ENCODE peak calls at places on chromosomes 3 and 15, in four cellular contexts. S, Y, D and W are unnamed samples.

GRCh38 chr3:83438177-83438576 is 1520.6 kb upstream of the CADM2 start:
- DNase-seq in S (no peak), Y (no peak), D (no peak), W (no peak)

GRCh38 chr3:25094932-25095690 is 333.0 kb upstream of the RARB start:
- DNase-seq in S (no peak), Y (no peak), D (no peak), W (no peak)

GRCh38 chr3:136250862-136251460 is 821 bp downstream of the PCCB start:
- DNase-seq in S (peak), Y (peak), D (peak), W (peak)

GRCh38 chr3:173410836-173411235 is 13.3 kb downstream of the NLGN1 start:
- DNase-seq in S (no peak), Y (no peak), D (no peak), W (no peak)

GRCh38 chr15:46892621-46893160 is 824.6 kb upstream of the SEMA6D start:
- DNase-seq in S (no peak), Y (no peak), D (peak), W (no peak)

GRCh38 chr3:27568393-27568792 is 84.2 kb upstream of the SLC4A7 start:
- DNase-seq in S (no peak), Y (peak), D (peak), W (no peak)

GRCh38 chr3:79419222-79419621 is 348.6 kb downstream of the ROBO1 start:
- DNase-seq in S (no peak), Y (no peak), D (no peak), W (no peak)

GRCh38 chr15:99963096-99963825 is 230.0 kb upstream of the LYSMD4 start:
- DNase-seq in S (no peak), Y (no peak), D (peak), W (peak)

GRCh38 chr3:148723591-148723990 is 25.9 kb downstream of the AGTR1 start:
- DNase-seq in S (no peak), Y (peak), D (no peak), W (peak)

GRCh38 chr3:56135941-56136340 is 332.3 kb downstream of the ERC2 start:
- DNase-seq in S (no peak), Y (no peak), D (no peak), W (no peak)

GRCh38 chr15:57477736-57478522 is 101.6 kb downstream of the CGNL1 start:
- DNase-seq in S (no peak), Y (no peak), D (no peak), W (peak)

GRCh38 chr15:66702770-66703539 is 919 bp downstream of the SMAD6 start:
- DNase-seq in S (peak), Y (no peak), D (peak), W (no peak)

GRCh38 chr3:173983353-173983752 is 585.8 kb downstream of the NLGN1 start:
- DNase-seq in S (no peak), Y (peak), D (no peak), W (no peak)

GRCh38 chr15:62060896-62061280 is 641 bp upstream of the VPS13C start:
- DNase-seq in S (no peak), Y (no peak), D (no peak), W (no peak)

GRCh38 chr3:142628806-142629205 is 32.6 kb downstream of the PLS1 start:
- DNase-seq in S (no peak), Y (no peak), D (no peak), W (no peak)

GRCh38 chr15:71707230-71708051 is 102.9 kb upstream of the NR2E3 start:
- DNase-seq in S (no peak), Y (peak), D (peak), W (no peak)

GRCh38 chr3:165185707-165186327 is 10.4 kb downstream of the SLITRK3 start:
- DNase-seq in S (peak), Y (peak), D (peak), W (no peak)

GRCh38 chr15:45660231-45660979 is 25.6 kb downstream of the SQOR start:
- DNase-seq in S (no peak), Y (peak), D (no peak), W (no peak)

GRCh38 chr3:23236890-23237289 is 33.8 kb downstream of the UBE2E2 start:
- DNase-seq in S (no peak), Y (no peak), D (no peak), W (no peak)

GRCh38 chr15:101652783-101653430 is 726 bp upstream of the TM2D3 start:
- DNase-seq in S (no peak), Y (no peak), D (no peak), W (no peak)

GRCh38 chr15:93331545-93332117 is 242.6 kb upstream of the RGMA start:
- DNase-seq in S (no peak), Y (no peak), D (peak), W (no peak)

DNA sequence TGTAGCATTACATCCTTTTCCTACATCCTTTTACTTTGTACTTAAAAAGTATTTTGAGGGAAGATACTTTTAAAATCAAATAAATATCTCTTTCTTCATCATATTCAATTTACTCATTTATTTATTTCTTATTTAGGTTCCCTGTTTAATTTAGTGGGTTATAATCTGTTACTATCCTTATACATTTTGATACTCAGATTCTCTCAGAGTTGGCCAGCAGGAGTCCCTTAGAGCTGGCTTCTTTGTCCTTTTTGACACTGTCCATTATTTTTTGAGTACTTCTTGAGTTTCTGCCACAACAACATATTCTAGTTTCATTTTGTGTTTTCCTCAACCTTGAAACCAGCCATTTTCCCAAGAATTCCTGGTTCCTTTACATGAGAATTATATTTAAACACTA is 111.6 kb upstream of the DCBLD2 start:
- DNase-seq in S (peak), Y (no peak), D (no peak), W (no peak)
- TF ChIP-seq CTCF in S (peak), Y (no peak), D (peak), W (peak)

GRCh38 chr15:80250614-80251504 is 1.2 kb downstream of the CTXND1 start:
- DNase-seq in S (no peak), Y (no peak), D (peak), W (no peak)

GRCh38 chr15:80252281-80252619 is 237 bp upstream of the CTXND1 start:
- DNase-seq in S (no peak), Y (no peak), D (no peak), W (no peak)

GRCh38 chr15:80249973-80250372 is 2.0 kb downstream of the CTXND1 start:
- DNase-seq in S (no peak), Y (no peak), D (no peak), W (no peak)

GRCh38 chr15:80247320-80247719 is 4.7 kb downstream of the CTXND1 start:
- DNase-seq in S (no peak), Y (no peak), D (no peak), W (no peak)

DNA sequence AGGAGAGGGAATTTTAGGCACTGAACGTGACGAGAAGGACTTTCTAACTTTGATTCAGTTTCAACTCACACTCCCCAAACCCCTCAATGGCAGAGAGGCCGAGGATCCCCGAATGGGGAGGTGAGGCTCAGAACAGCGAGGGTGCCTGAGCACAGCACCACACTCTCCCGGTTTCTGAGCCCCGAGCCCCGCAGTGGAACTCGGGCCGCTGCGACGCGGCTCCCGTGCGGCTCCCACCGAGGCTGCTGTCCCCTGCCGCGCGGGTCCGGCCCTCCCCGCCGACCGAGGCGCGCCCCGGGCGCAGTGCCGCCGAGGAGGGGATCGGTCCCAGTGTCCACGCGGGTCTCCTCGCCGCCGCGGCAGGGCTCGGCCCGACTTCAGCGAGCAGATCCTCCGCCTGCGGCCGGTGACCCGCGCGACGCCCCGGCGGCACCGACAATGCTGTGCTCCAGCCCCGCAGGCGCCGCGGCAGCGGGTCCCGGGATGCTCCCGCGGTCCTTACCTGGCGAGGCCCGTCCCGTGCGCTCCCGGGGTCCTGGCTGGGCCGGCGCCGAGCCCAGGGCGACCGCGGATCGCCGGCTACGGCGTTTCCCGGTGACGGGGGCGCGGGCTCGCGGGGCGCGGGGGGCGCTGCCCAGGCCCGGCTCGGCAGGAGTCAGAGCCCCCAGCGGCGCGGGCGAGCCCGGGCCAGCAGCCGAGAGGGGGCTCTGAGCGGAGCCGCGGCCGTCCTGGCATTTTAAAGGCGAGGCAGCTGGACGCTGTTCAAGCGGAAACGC is at the start of gene CTXND1:
- DNase-seq in S (no peak), Y (no peak), D (peak), W (no peak)
- H3K4me3 ChIP-seq in S (no peak), Y (peak), D (peak), W (peak)

DNA sequence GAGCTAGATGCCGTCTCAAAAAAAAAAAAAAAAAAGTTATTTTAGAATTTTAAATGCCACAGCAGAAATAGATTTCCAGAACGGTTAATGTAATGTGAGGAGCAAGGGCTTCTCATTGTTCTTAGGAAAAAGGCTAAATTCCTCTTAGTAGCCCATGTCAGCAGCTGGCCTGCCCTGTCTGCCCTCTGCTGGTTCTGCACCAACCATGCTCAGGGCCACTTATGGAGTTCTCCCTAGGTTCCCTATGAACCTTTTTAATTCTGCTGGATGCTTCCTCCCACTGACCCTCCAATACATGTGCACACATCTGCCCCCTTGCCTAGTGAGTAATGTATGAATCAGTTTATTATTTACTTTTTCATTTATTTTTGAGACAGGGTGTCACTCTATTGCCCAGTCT is 32.2 kb upstream of the DPPA4 start:
- DNase-seq in S (no peak), Y (no peak), D (no peak), W (no peak)
- TF ChIP-seq CTCF in S (no peak), Y (no peak), D (peak), W (peak)

DNA sequence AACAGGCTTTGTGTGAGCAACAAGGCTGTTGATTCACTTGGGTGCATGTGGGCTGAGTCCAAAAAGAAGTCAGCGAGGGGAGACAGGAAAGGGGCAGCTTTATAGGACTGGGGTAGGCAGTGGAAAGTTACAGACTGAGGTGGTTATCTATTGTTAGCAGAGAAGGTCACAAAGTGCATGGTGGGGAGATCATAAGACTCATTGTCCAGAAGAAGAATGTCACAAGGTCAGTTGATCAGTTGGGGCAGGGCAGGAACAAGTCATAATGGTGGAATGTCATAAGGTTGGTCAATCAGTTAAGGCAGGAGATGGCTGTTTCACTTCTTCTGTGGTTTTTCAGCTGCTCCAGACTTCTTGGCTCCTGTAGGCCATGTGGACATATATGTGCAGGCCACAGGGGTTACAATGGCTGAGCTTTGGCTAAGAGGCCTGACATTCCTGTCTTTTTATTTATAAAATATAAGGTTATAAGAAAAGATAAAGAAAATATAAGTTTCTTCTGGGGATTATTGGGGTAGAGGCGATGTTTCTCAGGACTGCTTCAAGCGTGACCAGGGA is 69.5 kb upstream of the SNTN start:
- DNase-seq in S (no peak), Y (no peak), D (no peak), W (no peak)
- H3K4me3 ChIP-seq in S (no peak), Y (no peak), D (no peak), W (no peak)

GRCh38 chr3:19063936-19064335 is 84.4 kb upstream of the KCNH8 start:
- DNase-seq in S (no peak), Y (no peak), D (peak), W (no peak)

GRCh38 chr3:19070325-19070724 is 78.0 kb upstream of the KCNH8 start:
- DNase-seq in S (no peak), Y (no peak), D (no peak), W (no peak)

GRCh38 chr3:19060404-19060803 is 87.9 kb upstream of the KCNH8 start:
- DNase-seq in S (no peak), Y (no peak), D (no peak), W (no peak)

DNA sequence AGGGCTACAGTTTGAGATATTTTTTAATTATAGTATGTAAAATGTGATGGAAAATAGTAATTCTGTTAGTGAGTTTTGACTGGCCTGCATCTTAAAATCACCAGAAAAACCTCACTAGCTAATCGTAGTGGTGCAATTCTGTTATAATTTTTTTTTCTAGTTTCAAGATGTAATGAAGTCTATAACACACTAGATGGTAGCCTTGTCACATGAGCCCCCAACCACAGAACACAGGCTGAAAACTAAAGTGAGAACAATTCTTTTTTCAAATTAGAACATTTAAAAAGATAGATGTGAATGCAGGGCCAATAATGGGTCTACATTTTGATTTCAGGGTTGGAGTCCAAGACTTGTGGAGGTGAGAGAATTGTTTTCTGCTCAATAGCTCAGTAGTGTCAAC is 83.3 kb upstream of the KCNH8 start:
- DNase-seq in S (peak), Y (no peak), D (peak), W (no peak)
- TF ChIP-seq CTCF in S (peak), Y (no peak), D (peak), W (peak)